ENCODE peak calls at places on chromosomes 12 and 14, in ten cellular contexts. One of them, this sample, is unnamed.

GRCh38 chr14:77039285-77040058 is 11.0 kb upstream of the IRF2BPL start:
- DNase-seq in GM20000: no peak
- DNase-seq in neural crest cell: no peak
- DNase-seq in MCF 10A: no peak
- DNase-seq in mucosa of descending colon: no peak
- DNase-seq in cardiac muscle cell: peak
- DNase-seq in heart left ventricle: no peak
- DNase-seq in CD4-positive, alpha-beta T cell: no peak
- DNase-seq in A549: no peak
- DNase-seq in astrocyte of the spinal cord: peak
- DNase-seq in this sample: no peak

GRCh38 chr14:100535287-100536131 is 51.7 kb downstream of the BEGAIN start:
- DNase-seq in heart left ventricle: no peak
- DNase-seq in neural crest cell: no peak
- DNase-seq in CD4-positive, alpha-beta T cell: no peak
- DNase-seq in astrocyte of the spinal cord: no peak
- DNase-seq in A549: no peak
- DNase-seq in cardiac muscle cell: no peak
- DNase-seq in mucosa of descending colon: no peak
- DNase-seq in MCF 10A: no peak
- DNase-seq in GM20000: peak
- DNase-seq in this sample: no peak

GRCh38 chr12:89948266-89949175 is 239.9 kb upstream of the ATP2B1 start:
- DNase-seq in GM20000: no peak
- DNase-seq in CD4-positive, alpha-beta T cell: no peak
- DNase-seq in heart left ventricle: no peak
- DNase-seq in neural crest cell: no peak
- DNase-seq in mucosa of descending colon: no peak
- DNase-seq in cardiac muscle cell: no peak
- DNase-seq in astrocyte of the spinal cord: no peak
- DNase-seq in MCF 10A: peak
- DNase-seq in A549: no peak
- DNase-seq in this sample: no peak

GRCh38 chr12:24600996-24601395 is 347.9 kb downstream of the BCAT1 start:
- DNase-seq in CD4-positive, alpha-beta T cell: no peak
- DNase-seq in heart left ventricle: no peak
- DNase-seq in mucosa of descending colon: no peak
- DNase-seq in MCF 10A: peak
- DNase-seq in astrocyte of the spinal cord: peak
- DNase-seq in A549: no peak
- DNase-seq in neural crest cell: no peak
- DNase-seq in cardiac muscle cell: peak
- DNase-seq in GM20000: no peak
- DNase-seq in this sample: no peak

GRCh38 chr12:32198555-32198954 is 91.9 kb downstream of the BICD1 start:
- DNase-seq in neural crest cell: no peak
- DNase-seq in cardiac muscle cell: peak
- DNase-seq in astrocyte of the spinal cord: no peak
- DNase-seq in GM20000: no peak
- DNase-seq in MCF 10A: peak
- DNase-seq in mucosa of descending colon: no peak
- DNase-seq in heart left ventricle: no peak
- DNase-seq in A549: no peak
- DNase-seq in CD4-positive, alpha-beta T cell: no peak
- DNase-seq in this sample: no peak

GRCh38 chr12:123427036-123427769 is 9.3 kb downstream of the RILPL2 start:
- DNase-seq in astrocyte of the spinal cord: no peak
- DNase-seq in mucosa of descending colon: no peak
- DNase-seq in CD4-positive, alpha-beta T cell: no peak
- DNase-seq in heart left ventricle: no peak
- DNase-seq in neural crest cell: no peak
- DNase-seq in A549: no peak
- DNase-seq in MCF 10A: no peak
- DNase-seq in GM20000: peak
- DNase-seq in cardiac muscle cell: no peak
- DNase-seq in this sample: peak

GRCh38 chr12:110379201-110379600 is 24.3 kb downstream of the ANAPC7 start:
- DNase-seq in A549: no peak
- DNase-seq in CD4-positive, alpha-beta T cell: no peak
- DNase-seq in heart left ventricle: no peak
- DNase-seq in cardiac muscle cell: no peak
- DNase-seq in GM20000: no peak
- DNase-seq in mucosa of descending colon: no peak
- DNase-seq in MCF 10A: no peak
- DNase-seq in astrocyte of the spinal cord: no peak
- DNase-seq in neural crest cell: no peak
- DNase-seq in this sample: no peak

GRCh38 chr14:72590577-72590976 is 303.3 kb downstream of the DPF3 start:
- DNase-seq in A549: no peak
- DNase-seq in CD4-positive, alpha-beta T cell: no peak
- DNase-seq in neural crest cell: no peak
- DNase-seq in MCF 10A: no peak
- DNase-seq in astrocyte of the spinal cord: no peak
- DNase-seq in cardiac muscle cell: no peak
- DNase-seq in heart left ventricle: no peak
- DNase-seq in mucosa of descending colon: no peak
- DNase-seq in GM20000: no peak
- DNase-seq in this sample: no peak

GRCh38 chr14:66603945-66604344 is 96.0 kb downstream of the GPHN start:
- DNase-seq in mucosa of descending colon: no peak
- DNase-seq in MCF 10A: no peak
- DNase-seq in heart left ventricle: no peak
- DNase-seq in neural crest cell: no peak
- DNase-seq in GM20000: no peak
- DNase-seq in cardiac muscle cell: no peak
- DNase-seq in A549: no peak
- DNase-seq in astrocyte of the spinal cord: no peak
- DNase-seq in CD4-positive, alpha-beta T cell: no peak
- DNase-seq in this sample: no peak

GRCh38 chr12:43148711-43149110 is 403.3 kb downstream of the ADAMTS20 start:
- DNase-seq in astrocyte of the spinal cord: no peak
- DNase-seq in GM20000: no peak
- DNase-seq in A549: no peak
- DNase-seq in MCF 10A: peak
- DNase-seq in cardiac muscle cell: peak
- DNase-seq in mucosa of descending colon: no peak
- DNase-seq in CD4-positive, alpha-beta T cell: no peak
- DNase-seq in neural crest cell: no peak
- DNase-seq in heart left ventricle: no peak
- DNase-seq in this sample: no peak

GRCh38 chr14:101110729-101111619 is 207.5 kb upstream of the RTL1 start:
- DNase-seq in mucosa of descending colon: no peak
- DNase-seq in MCF 10A: no peak
- DNase-seq in A549: peak
- DNase-seq in heart left ventricle: no peak
- DNase-seq in neural crest cell: peak
- DNase-seq in cardiac muscle cell: no peak
- DNase-seq in GM20000: no peak
- DNase-seq in CD4-positive, alpha-beta T cell: no peak
- DNase-seq in astrocyte of the spinal cord: no peak
- DNase-seq in this sample: no peak

GRCh38 chr12:47123730-47124129 is 44.0 kb upstream of the AMIGO2 start:
- DNase-seq in CD4-positive, alpha-beta T cell: no peak
- DNase-seq in A549: no peak
- DNase-seq in neural crest cell: no peak
- DNase-seq in GM20000: no peak
- DNase-seq in astrocyte of the spinal cord: no peak
- DNase-seq in MCF 10A: no peak
- DNase-seq in heart left ventricle: no peak
- DNase-seq in mucosa of descending colon: no peak
- DNase-seq in cardiac muscle cell: no peak
- DNase-seq in this sample: no peak

GRCh38 chr12:47121146-47121545 is 41.4 kb upstream of the AMIGO2 start:
- DNase-seq in CD4-positive, alpha-beta T cell: no peak
- DNase-seq in GM20000: no peak
- DNase-seq in neural crest cell: no peak
- DNase-seq in MCF 10A: peak
- DNase-seq in A549: no peak
- DNase-seq in mucosa of descending colon: no peak
- DNase-seq in astrocyte of the spinal cord: peak
- DNase-seq in heart left ventricle: no peak
- DNase-seq in cardiac muscle cell: no peak
- DNase-seq in this sample: no peak

GRCh38 chr12:47120736-47121135 is 41.0 kb upstream of the AMIGO2 start:
- DNase-seq in neural crest cell: no peak
- DNase-seq in heart left ventricle: no peak
- DNase-seq in GM20000: no peak
- DNase-seq in CD4-positive, alpha-beta T cell: no peak
- DNase-seq in astrocyte of the spinal cord: no peak
- DNase-seq in A549: no peak
- DNase-seq in cardiac muscle cell: no peak
- DNase-seq in MCF 10A: no peak
- DNase-seq in mucosa of descending colon: no peak
- DNase-seq in this sample: no peak

DNA sequence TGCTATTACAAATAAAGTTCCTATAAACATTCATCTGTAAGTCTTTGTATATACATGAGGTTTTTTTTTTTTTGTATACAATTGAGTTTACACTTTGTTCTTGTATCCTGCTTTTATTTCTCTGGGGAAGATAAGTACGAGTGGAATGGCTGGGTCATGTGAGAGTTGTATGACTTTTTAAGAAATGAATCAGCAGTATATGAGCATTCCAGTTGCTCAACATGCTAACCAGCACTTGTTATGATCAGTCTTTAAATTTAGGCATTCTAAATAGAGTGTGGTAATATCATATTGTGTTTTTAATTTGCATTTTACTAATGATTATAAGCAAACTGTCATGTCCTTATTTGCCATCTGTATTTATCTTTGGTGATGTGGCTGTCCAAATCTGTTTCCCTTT is 44.7 kb upstream of the AMIGO2 start:
- DNase-seq in CD4-positive, alpha-beta T cell: no peak
- DNase-seq in cardiac muscle cell: peak
- DNase-seq in mucosa of descending colon: no peak
- DNase-seq in heart left ventricle: no peak
- DNase-seq in neural crest cell: no peak
- DNase-seq in A549: no peak
- DNase-seq in GM20000: no peak
- DNase-seq in MCF 10A: peak
- DNase-seq in astrocyte of the spinal cord: peak
- DNase-seq in this sample: no peak
- TF ChIP-seq CTCF in CD4-positive, alpha-beta T cell: no peak
- TF ChIP-seq CTCF in cardiac muscle cell: no peak
- TF ChIP-seq CTCF in mucosa of descending colon: no peak
- TF ChIP-seq CTCF in heart left ventricle: no peak
- TF ChIP-seq CTCF in neural crest cell: no peak
- TF ChIP-seq CTCF in A549: no peak
- TF ChIP-seq CTCF in GM20000: no peak
- TF ChIP-seq CTCF in MCF 10A: no peak
- TF ChIP-seq CTCF in astrocyte of the spinal cord: no peak
- TF ChIP-seq CTCF in this sample: no peak

DNA sequence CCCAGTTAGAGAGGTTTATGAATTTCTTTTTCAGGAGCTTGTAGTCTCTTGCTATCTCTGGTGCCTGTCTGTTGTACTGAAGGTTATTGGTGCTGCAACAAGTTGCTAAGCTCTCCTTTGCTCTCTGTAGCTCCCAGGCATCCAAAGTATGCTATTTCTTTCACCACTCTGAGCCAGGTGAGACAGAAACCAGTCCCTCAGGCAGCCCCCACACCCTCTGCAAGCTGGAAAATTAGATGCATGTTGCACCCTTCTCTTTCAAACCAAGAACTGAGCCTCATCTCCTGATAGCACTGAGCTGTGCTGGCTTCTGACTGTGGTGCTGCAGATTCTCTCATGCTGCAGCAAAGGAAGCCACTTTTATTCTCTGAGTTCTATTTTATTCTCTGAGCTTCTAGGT is 9.6 kb upstream of the TRIM9 start:
- DNase-seq in heart left ventricle: no peak
- DNase-seq in MCF 10A: no peak
- DNase-seq in A549: no peak
- DNase-seq in GM20000: no peak
- DNase-seq in CD4-positive, alpha-beta T cell: no peak
- DNase-seq in neural crest cell: no peak
- DNase-seq in astrocyte of the spinal cord: no peak
- DNase-seq in cardiac muscle cell: no peak
- DNase-seq in mucosa of descending colon: no peak
- DNase-seq in this sample: no peak
- TF ChIP-seq CTCF in heart left ventricle: no peak
- TF ChIP-seq CTCF in MCF 10A: no peak
- TF ChIP-seq CTCF in A549: no peak
- TF ChIP-seq CTCF in GM20000: no peak
- TF ChIP-seq CTCF in CD4-positive, alpha-beta T cell: no peak
- TF ChIP-seq CTCF in neural crest cell: no peak
- TF ChIP-seq CTCF in astrocyte of the spinal cord: no peak
- TF ChIP-seq CTCF in cardiac muscle cell: no peak
- TF ChIP-seq CTCF in mucosa of descending colon: no peak
- TF ChIP-seq CTCF in this sample: no peak

GRCh38 chr14:94914191-94914590 is 144.3 kb upstream of the GSC start:
- DNase-seq in heart left ventricle: no peak
- DNase-seq in MCF 10A: peak
- DNase-seq in neural crest cell: no peak
- DNase-seq in astrocyte of the spinal cord: no peak
- DNase-seq in A549: no peak
- DNase-seq in CD4-positive, alpha-beta T cell: no peak
- DNase-seq in mucosa of descending colon: peak
- DNase-seq in GM20000: no peak
- DNase-seq in cardiac muscle cell: no peak
- DNase-seq in this sample: no peak
- TF ChIP-seq CTCF in heart left ventricle: no peak
- TF ChIP-seq CTCF in MCF 10A: no peak
- TF ChIP-seq CTCF in neural crest cell: no peak
- TF ChIP-seq CTCF in astrocyte of the spinal cord: no peak
- TF ChIP-seq CTCF in A549: no peak
- TF ChIP-seq CTCF in CD4-positive, alpha-beta T cell: no peak
- TF ChIP-seq CTCF in mucosa of descending colon: no peak
- TF ChIP-seq CTCF in GM20000: no peak
- TF ChIP-seq CTCF in cardiac muscle cell: no peak
- TF ChIP-seq CTCF in this sample: no peak

GRCh38 chr12:119235352-119235751 is 56.6 kb downstream of the HSPB8 start:
- DNase-seq in A549: peak
- DNase-seq in neural crest cell: no peak
- DNase-seq in MCF 10A: no peak
- DNase-seq in heart left ventricle: no peak
- DNase-seq in cardiac muscle cell: no peak
- DNase-seq in GM20000: no peak
- DNase-seq in CD4-positive, alpha-beta T cell: no peak
- DNase-seq in astrocyte of the spinal cord: no peak
- DNase-seq in mucosa of descending colon: no peak
- DNase-seq in this sample: no peak
- TF ChIP-seq CTCF in A549: no peak
- TF ChIP-seq CTCF in neural crest cell: peak
- TF ChIP-seq CTCF in MCF 10A: no peak
- TF ChIP-seq CTCF in heart left ventricle: no peak
- TF ChIP-seq CTCF in cardiac muscle cell: no peak
- TF ChIP-seq CTCF in GM20000: no peak
- TF ChIP-seq CTCF in CD4-positive, alpha-beta T cell: no peak
- TF ChIP-seq CTCF in astrocyte of the spinal cord: peak
- TF ChIP-seq CTCF in mucosa of descending colon: no peak
- TF ChIP-seq CTCF in this sample: no peak

GRCh38 chr14:88551094-88551870 is 3.5 kb downstream of the PTPN21 start:
- DNase-seq in GM20000: no peak
- DNase-seq in MCF 10A: peak
- DNase-seq in cardiac muscle cell: peak
- DNase-seq in heart left ventricle: peak
- DNase-seq in CD4-positive, alpha-beta T cell: peak
- DNase-seq in astrocyte of the spinal cord: peak
- DNase-seq in mucosa of descending colon: peak
- DNase-seq in A549: peak
- DNase-seq in neural crest cell: peak
- DNase-seq in this sample: peak
- TF ChIP-seq CTCF in GM20000: no peak
- TF ChIP-seq CTCF in MCF 10A: peak
- TF ChIP-seq CTCF in cardiac muscle cell: peak
- TF ChIP-seq CTCF in heart left ventricle: peak
- TF ChIP-seq CTCF in CD4-positive, alpha-beta T cell: no peak
- TF ChIP-seq CTCF in astrocyte of the spinal cord: peak
- TF ChIP-seq CTCF in mucosa of descending colon: no peak
- TF ChIP-seq CTCF in A549: peak
- TF ChIP-seq CTCF in neural crest cell: peak
- TF ChIP-seq CTCF in this sample: no peak

GRCh38 chr14:65414961-65415589 is 2.5 kb downstream of the FUT8 start:
- DNase-seq in heart left ventricle: no peak
- DNase-seq in GM20000: peak
- DNase-seq in neural crest cell: no peak
- DNase-seq in A549: peak
- DNase-seq in mucosa of descending colon: no peak
- DNase-seq in cardiac muscle cell: peak
- DNase-seq in MCF 10A: peak
- DNase-seq in astrocyte of the spinal cord: peak
- DNase-seq in CD4-positive, alpha-beta T cell: no peak
- DNase-seq in this sample: peak
- TF ChIP-seq CTCF in heart left ventricle: peak
- TF ChIP-seq CTCF in GM20000: peak
- TF ChIP-seq CTCF in neural crest cell: peak
- TF ChIP-seq CTCF in A549: peak
- TF ChIP-seq CTCF in mucosa of descending colon: no peak
- TF ChIP-seq CTCF in cardiac muscle cell: peak
- TF ChIP-seq CTCF in MCF 10A: peak
- TF ChIP-seq CTCF in astrocyte of the spinal cord: peak
- TF ChIP-seq CTCF in CD4-positive, alpha-beta T cell: peak
- TF ChIP-seq CTCF in this sample: peak

This sample was measured in GM10248.